ENCODE peak calls at places on chromosomes 2 and 18, in four cellular contexts. T is body of pancreas, L is thoracic aorta, W is NCI-H1092 treated with DMSO at 0.1 percent for 48 hours. D is an unnamed sample.

GRCh38 chr2:134177351-134177931 is 76.4 kb upstream of the MGAT5 start:
- DNase-seq in W (peak; percentile 8), L (no peak), T (peak; percentile 69), D (no peak)

GRCh38 chr2:102698369-102699111 is 63.3 kb upstream of the TMEM182 start:
- DNase-seq in W (no peak), L (peak; percentile 7), T (peak; percentile 24), D (no peak)

GRCh38 chr2:35080231-35080905 is 1275.2 kb upstream of the CRIM1 start:
- DNase-seq in T (no peak), L (no peak), W (no peak), D (no peak)

GRCh38 chr2:212005077-212005671 is 533.4 kb downstream of the ERBB4 start:
- DNase-seq in T (no peak), L (no peak), W (peak; percentile 31), D (peak; percentile 59)

GRCh38 chr2:159921752-159922404 is 123.9 kb upstream of the CD302 start:
- DNase-seq in T (peak; percentile 68), W (no peak), L (no peak), D (peak; percentile 67)

GRCh38 chr2:76861708-76862107 is 660.5 kb downstream of the LRRTM4 start:
- DNase-seq in L (no peak), T (no peak), W (no peak), D (no peak)

GRCh38 chr18:21534327-21534726 is 66.2 kb downstream of the ESCO1 start:
- DNase-seq in L (no peak), W (no peak), T (no peak), D (no peak)

GRCh38 chr2:233693963-233694362 is 1.3 kb downstream of the UGT1A6 start:
- DNase-seq in T (no peak), L (no peak), W (no peak), D (no peak)

GRCh38 chr2:22027345-22028005 is 903.7 kb downstream of the TDRD15 start:
- DNase-seq in L (no peak), W (no peak), T (no peak), D (no peak)

GRCh38 chr2:151777487-151777886 is 43.2 kb upstream of the NEB start:
- DNase-seq in W (no peak), T (no peak), L (no peak), D (no peak)

GRCh38 chr2:60827369-60827768 is 54.0 kb upstream of the REL start:
- DNase-seq in W (no peak), T (no peak), L (no peak), D (no peak)

GRCh38 chr2:208033701-208034502 is 8.6 kb upstream of the PLEKHM3 start:
- DNase-seq in L (no peak), T (peak; percentile 43), W (peak; percentile 3), D (peak; percentile 83)

GRCh38 chr2:153963247-153963646 is 91.5 kb downstream of the GALNT13 start:
- DNase-seq in L (no peak), T (no peak), W (no peak), D (no peak)

GRCh38 chr18:62898359-62898758 is 183.0 kb downstream of the PHLPP1 start:
- DNase-seq in T (no peak), W (no peak), L (no peak), D (no peak)

GRCh38 chr2:218073185-218073584 is 4.1 kb downstream of the RUFY4 start:
- DNase-seq in W (no peak), L (no peak), T (no peak), D (no peak)

GRCh38 chr2:73403237-73403636 is 17.6 kb downstream of the ALMS1 start:
- DNase-seq in L (no peak), W (no peak), T (no peak), D (no peak)